ENCODE peak calls at places on chromosomes 4 and X, in six cellular contexts. One of them, this sample, is unnamed.

GRCh38 chr4:3471886-3472285 is 8.8 kb downstream of the DOK7 start:
- DNase-seq in spleen: peak
- DNase-seq in endodermal cell: no peak
- DNase-seq in testis: no peak
- DNase-seq in gastrocnemius medialis: no peak
- DNase-seq in brain microvascular endothelial cell: no peak
- DNase-seq in this sample: no peak

GRCh38 chr4:144174401-144175067 is 34.0 kb upstream of the GYPA start:
- DNase-seq in spleen: no peak
- DNase-seq in endodermal cell: no peak
- DNase-seq in testis: no peak
- DNase-seq in gastrocnemius medialis: no peak
- DNase-seq in brain microvascular endothelial cell: peak
- DNase-seq in this sample: peak

GRCh38 chr4:105840426-105841174 is 54.7 kb upstream of the NPNT start:
- DNase-seq in spleen: no peak
- DNase-seq in endodermal cell: no peak
- DNase-seq in testis: no peak
- DNase-seq in gastrocnemius medialis: no peak
- DNase-seq in brain microvascular endothelial cell: no peak
- DNase-seq in this sample: peak

GRCh38 chr4:18198653-18199052 is 177.1 kb upstream of the LCORL start:
- DNase-seq in spleen: no peak
- DNase-seq in endodermal cell: no peak
- DNase-seq in testis: no peak
- DNase-seq in gastrocnemius medialis: no peak
- DNase-seq in brain microvascular endothelial cell: no peak
- DNase-seq in this sample: peak

GRCh38 chr4:133148690-133149363 is at the start of gene PCDH10:
- DNase-seq in spleen: peak
- DNase-seq in endodermal cell: peak
- DNase-seq in testis: peak
- DNase-seq in gastrocnemius medialis: peak
- DNase-seq in brain microvascular endothelial cell: peak
- DNase-seq in this sample: peak

GRCh38 chr4:182862166-182862875 is 54.9 kb downstream of the DCTD start:
- DNase-seq in spleen: peak
- DNase-seq in endodermal cell: peak
- DNase-seq in testis: no peak
- DNase-seq in gastrocnemius medialis: no peak
- DNase-seq in brain microvascular endothelial cell: no peak
- DNase-seq in this sample: no peak

GRCh38 chrX:54494970-54495813 is 842 bp downstream of the FGD1 start:
- DNase-seq in spleen: no peak
- DNase-seq in endodermal cell: peak
- DNase-seq in testis: peak
- DNase-seq in gastrocnemius medialis: peak
- DNase-seq in brain microvascular endothelial cell: no peak
- DNase-seq in this sample: peak

GRCh38 chr4:128308986-128309385 is 21.4 kb upstream of the PGRMC2 start:
- DNase-seq in spleen: no peak
- DNase-seq in endodermal cell: no peak
- DNase-seq in testis: no peak
- DNase-seq in gastrocnemius medialis: no peak
- DNase-seq in brain microvascular endothelial cell: no peak
- DNase-seq in this sample: no peak

GRCh38 chrX:154371771-154372300 is 2.6 kb downstream of the FLNA start:
- DNase-seq in spleen: no peak
- DNase-seq in endodermal cell: no peak
- DNase-seq in testis: no peak
- DNase-seq in gastrocnemius medialis: no peak
- DNase-seq in brain microvascular endothelial cell: no peak
- DNase-seq in this sample: no peak

GRCh38 chr4:174716986-174717770 is 111.9 kb downstream of the GLRA3 start:
- DNase-seq in spleen: no peak
- DNase-seq in endodermal cell: no peak
- DNase-seq in testis: no peak
- DNase-seq in gastrocnemius medialis: no peak
- DNase-seq in brain microvascular endothelial cell: no peak
- DNase-seq in this sample: no peak

GRCh38 chrX:119266364-119266995 is 30.4 kb downstream of the PGRMC1 start:
- DNase-seq in spleen: no peak
- DNase-seq in endodermal cell: peak
- DNase-seq in testis: peak
- DNase-seq in gastrocnemius medialis: no peak
- DNase-seq in brain microvascular endothelial cell: peak
- DNase-seq in this sample: peak

GRCh38 chrX:84907324-84907946 is 96.2 kb upstream of the APOOL start:
- DNase-seq in spleen: no peak
- DNase-seq in endodermal cell: no peak
- DNase-seq in testis: no peak
- DNase-seq in gastrocnemius medialis: no peak
- DNase-seq in brain microvascular endothelial cell: no peak
- DNase-seq in this sample: no peak

GRCh38 chrX:154074199-154074598 is 23.3 kb downstream of the MECP2 start:
- DNase-seq in spleen: no peak
- DNase-seq in endodermal cell: peak
- DNase-seq in testis: no peak
- DNase-seq in gastrocnemius medialis: no peak
- DNase-seq in brain microvascular endothelial cell: peak
- DNase-seq in this sample: peak

GRCh38 chrX:71541546-71542022 is 8.7 kb downstream of the OGT start:
- DNase-seq in spleen: no peak
- DNase-seq in endodermal cell: no peak
- DNase-seq in testis: no peak
- DNase-seq in gastrocnemius medialis: no peak
- DNase-seq in brain microvascular endothelial cell: peak
- DNase-seq in this sample: no peak

GRCh38 chrX:17027931-17028330 is 81.5 kb downstream of the REPS2 start:
- DNase-seq in spleen: no peak
- DNase-seq in endodermal cell: no peak
- DNase-seq in testis: no peak
- DNase-seq in gastrocnemius medialis: no peak
- DNase-seq in brain microvascular endothelial cell: no peak
- DNase-seq in this sample: no peak

GRCh38 chr4:147772056-147772455 is 40.2 kb downstream of the ARHGAP10 start:
- DNase-seq in spleen: no peak
- DNase-seq in endodermal cell: no peak
- DNase-seq in testis: no peak
- DNase-seq in gastrocnemius medialis: peak
- DNase-seq in brain microvascular endothelial cell: no peak
- DNase-seq in this sample: peak

GRCh38 chr4:139266583-139267257 is 13.3 kb downstream of the MGARP start:
- DNase-seq in spleen: peak
- DNase-seq in endodermal cell: peak
- DNase-seq in testis: peak
- DNase-seq in gastrocnemius medialis: peak
- DNase-seq in brain microvascular endothelial cell: peak
- DNase-seq in this sample: peak

GRCh38 chr4:143939528-143939927 is 34.2 kb upstream of the GYPE start:
- DNase-seq in spleen: no peak
- DNase-seq in endodermal cell: no peak
- DNase-seq in testis: no peak
- DNase-seq in gastrocnemius medialis: no peak
- DNase-seq in brain microvascular endothelial cell: no peak
- DNase-seq in this sample: no peak

GRCh38 chr4:1751919-1752283 is 30.6 kb downstream of the TACC3 start:
- DNase-seq in spleen: no peak
- DNase-seq in endodermal cell: no peak
- DNase-seq in testis: no peak
- DNase-seq in gastrocnemius medialis: no peak
- DNase-seq in brain microvascular endothelial cell: no peak
- DNase-seq in this sample: no peak

GRCh38 chr4:110793381-110793801 is 170.5 kb upstream of the PITX2 start:
- DNase-seq in spleen: no peak
- DNase-seq in endodermal cell: no peak
- DNase-seq in testis: no peak
- DNase-seq in gastrocnemius medialis: no peak
- DNase-seq in brain microvascular endothelial cell: peak
- DNase-seq in this sample: no peak
- H3K27ac ChIP-seq in spleen: no peak
- H3K27ac ChIP-seq in endodermal cell: no peak
- H3K27ac ChIP-seq in testis: no peak
- H3K27ac ChIP-seq in gastrocnemius medialis: no peak
- H3K27ac ChIP-seq in brain microvascular endothelial cell: no peak
- H3K27ac ChIP-seq in this sample: peak

DNA sequence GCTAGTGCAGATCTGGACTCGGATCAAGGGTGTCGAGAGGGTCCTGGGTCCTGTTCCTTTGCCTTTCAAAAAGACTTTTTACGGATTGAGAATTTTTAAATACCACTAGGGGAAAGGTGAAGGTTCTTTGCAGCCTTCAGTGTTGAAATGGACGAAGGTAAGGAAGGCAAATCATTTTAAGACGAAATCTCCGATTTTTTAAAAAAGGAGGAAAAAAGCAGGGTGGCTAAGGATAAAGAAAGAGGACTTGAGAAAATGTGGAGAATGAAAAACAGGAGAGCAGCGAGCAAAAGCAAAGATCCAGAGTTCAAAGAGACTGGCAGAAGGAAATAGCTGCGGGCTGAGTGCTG is 333 bp downstream of the EPHA5 start:
- DNase-seq in spleen: no peak
- DNase-seq in endodermal cell: no peak
- DNase-seq in testis: no peak
- DNase-seq in gastrocnemius medialis: no peak
- DNase-seq in brain microvascular endothelial cell: no peak
- DNase-seq in this sample: no peak
- H3K27ac ChIP-seq in spleen: peak
- H3K27ac ChIP-seq in endodermal cell: no peak
- H3K27ac ChIP-seq in testis: peak
- H3K27ac ChIP-seq in gastrocnemius medialis: no peak
- H3K27ac ChIP-seq in brain microvascular endothelial cell: peak
- H3K27ac ChIP-seq in this sample: peak

DNA sequence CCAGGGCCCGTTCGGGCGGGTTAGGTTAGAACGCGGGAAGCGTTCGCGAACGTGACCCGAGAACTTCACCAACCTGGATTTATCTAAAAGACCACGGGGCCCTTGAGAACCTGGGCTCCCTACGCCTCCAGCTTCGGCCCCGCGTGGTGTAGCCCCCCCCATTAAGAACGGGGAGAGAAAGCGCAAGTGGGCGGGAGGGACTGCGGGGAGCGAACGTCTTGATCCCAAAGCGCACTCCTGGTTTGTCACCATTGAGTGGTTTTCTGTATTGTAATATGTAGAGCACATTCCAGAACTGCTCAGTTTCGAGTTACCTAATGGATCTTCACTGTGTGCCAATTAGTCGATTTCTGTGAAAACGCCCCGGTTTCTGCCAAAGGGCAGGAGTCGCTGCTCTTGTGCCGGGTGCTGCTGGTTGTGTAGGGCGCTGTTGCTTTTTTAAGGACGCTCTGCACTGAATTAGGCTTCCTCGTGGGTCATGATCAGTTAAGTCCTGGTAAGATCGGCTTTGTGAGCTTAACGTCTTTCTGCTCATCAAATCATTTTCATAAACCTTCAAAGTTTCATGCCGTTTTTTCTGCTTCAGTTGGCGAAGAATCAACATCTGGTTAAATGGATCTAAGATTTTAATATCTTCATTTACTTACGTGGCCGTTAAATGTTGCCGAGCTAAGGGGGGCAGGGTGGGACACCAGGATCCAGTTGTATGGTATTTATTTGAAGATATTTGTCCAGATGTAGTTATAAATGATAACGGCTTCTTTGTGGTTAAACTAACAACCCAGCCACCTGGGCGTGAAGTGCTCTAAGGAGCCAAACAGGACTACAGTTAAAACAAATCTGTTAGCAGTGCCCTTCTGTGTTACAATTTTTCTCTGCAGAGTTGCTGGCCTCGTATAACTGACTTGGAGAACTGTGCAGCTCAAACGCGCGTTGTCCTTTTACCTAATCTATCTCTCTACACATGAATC is 808 bp downstream of the MND1 start:
- DNase-seq in spleen: peak
- DNase-seq in endodermal cell: peak
- DNase-seq in testis: peak
- DNase-seq in gastrocnemius medialis: peak
- DNase-seq in brain microvascular endothelial cell: peak
- DNase-seq in this sample: peak
- H3K27ac ChIP-seq in spleen: peak
- H3K27ac ChIP-seq in endodermal cell: peak
- H3K27ac ChIP-seq in testis: peak
- H3K27ac ChIP-seq in gastrocnemius medialis: peak
- H3K27ac ChIP-seq in brain microvascular endothelial cell: no peak
- H3K27ac ChIP-seq in this sample: peak

GRCh38 chr4:80126435-80126834 is 53.4 kb upstream of the ANTXR2 start:
- DNase-seq in spleen: no peak
- DNase-seq in endodermal cell: no peak
- DNase-seq in testis: no peak
- DNase-seq in gastrocnemius medialis: no peak
- DNase-seq in brain microvascular endothelial cell: no peak
- DNase-seq in this sample: no peak

GRCh38 chr4:80125252-80126177 is 52.5 kb upstream of the ANTXR2 start:
- DNase-seq in spleen: no peak
- DNase-seq in endodermal cell: peak
- DNase-seq in testis: no peak
- DNase-seq in gastrocnemius medialis: no peak
- DNase-seq in brain microvascular endothelial cell: no peak
- DNase-seq in this sample: no peak

GRCh38 chr4:80128941-80129340 is 55.9 kb upstream of the ANTXR2 start:
- DNase-seq in spleen: no peak
- DNase-seq in endodermal cell: no peak
- DNase-seq in testis: no peak
- DNase-seq in gastrocnemius medialis: no peak
- DNase-seq in brain microvascular endothelial cell: no peak
- DNase-seq in this sample: no peak

GRCh38 chr4:80127870-80128419 is 54.9 kb upstream of the ANTXR2 start:
- DNase-seq in spleen: no peak
- DNase-seq in endodermal cell: no peak
- DNase-seq in testis: no peak
- DNase-seq in gastrocnemius medialis: no peak
- DNase-seq in brain microvascular endothelial cell: no peak
- DNase-seq in this sample: no peak

DNA sequence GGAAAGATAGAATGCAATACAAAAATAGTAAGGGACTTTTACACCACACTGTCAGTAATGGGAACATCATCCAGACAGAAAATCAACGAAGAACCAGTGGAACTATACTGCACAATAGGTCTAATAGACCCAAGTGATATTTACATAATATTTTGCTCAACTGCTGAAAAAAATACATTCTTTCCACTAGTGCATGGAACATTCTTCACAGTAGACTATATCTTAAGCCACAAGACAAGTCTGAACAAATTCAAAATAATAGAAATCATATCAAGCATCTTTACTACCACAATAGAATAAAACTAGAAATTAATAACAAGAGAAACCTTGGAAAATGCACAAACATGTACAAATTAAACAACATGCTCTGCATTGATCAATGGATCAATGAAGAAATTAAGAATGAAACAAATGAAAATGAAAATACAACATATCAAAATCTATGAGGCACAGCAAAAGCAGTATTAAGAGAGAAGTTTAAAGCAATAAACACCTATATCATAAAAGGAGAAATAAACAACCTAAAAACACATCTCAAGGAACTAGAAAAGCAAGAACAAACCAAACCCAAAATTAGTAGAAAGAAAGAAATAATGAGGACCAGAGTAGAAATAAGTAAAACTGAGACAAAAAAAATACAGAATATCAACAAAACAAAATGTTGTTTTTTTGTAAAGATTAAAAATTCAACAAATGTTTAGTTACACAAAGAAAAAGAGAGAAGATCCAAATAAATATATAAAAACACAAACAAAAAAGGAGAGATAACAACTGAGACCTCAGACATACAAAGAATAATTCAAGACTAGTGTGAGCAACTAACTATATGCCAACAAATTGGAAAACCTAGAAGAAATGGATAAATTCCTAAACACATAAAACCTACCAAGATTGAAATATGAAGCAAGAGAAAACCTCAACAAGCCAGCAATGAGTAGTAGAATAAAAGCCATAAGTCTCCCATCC is 51.5 kb upstream of the ANTXR2 start:
- DNase-seq in spleen: no peak
- DNase-seq in endodermal cell: no peak
- DNase-seq in testis: no peak
- DNase-seq in gastrocnemius medialis: no peak
- DNase-seq in brain microvascular endothelial cell: no peak
- DNase-seq in this sample: no peak
- H3K27ac ChIP-seq in spleen: no peak
- H3K27ac ChIP-seq in endodermal cell: no peak
- H3K27ac ChIP-seq in testis: no peak
- H3K27ac ChIP-seq in gastrocnemius medialis: no peak
- H3K27ac ChIP-seq in brain microvascular endothelial cell: no peak
- H3K27ac ChIP-seq in this sample: no peak

This sample was measured in SJCRH30.